ENCODE peak calls at places on chromosomes 13 and 19, in four cellular contexts. I is HEK293T, Z is GM12878, L is HepG2. H is an unnamed sample.

GRCh38 chr13:75587679-75588078 is 38.1 kb downstream of the UCHL3 start:
- DNase-seq in L (peak; percentile 21), Z (no peak), I (no peak), H (no peak)

GRCh38 chr19:35223084-35223790 is 5.3 kb downstream of the FAM187B start:
- DNase-seq in L (no peak), Z (no peak), I (no peak), H (no peak)

GRCh38 chr13:75812751-75813181 is 176.6 kb downstream of the LMO7 start:
- DNase-seq in L (no peak), I (no peak), Z (no peak), H (no peak)

GRCh38 chr19:10061717-10062310 is 24.3 kb upstream of the SHFL start:
- DNase-seq in L (no peak), I (peak; percentile 35), Z (no peak), H (peak; percentile 52)

GRCh38 chr13:112722433-112723250 is 32.8 kb downstream of the ATP11A start:
- DNase-seq in L (peak; percentile 78), Z (no peak), I (no peak), H (peak; percentile 54)

GRCh38 chr19:42132851-42133528 is 744 bp upstream of the POU2F2 start:
- DNase-seq in Z (peak; percentile 33), L (peak; percentile 10), I (peak; percentile 91), H (peak; percentile 89)

GRCh38 chr13:94917814-94918213 is 205.5 kb upstream of the SOX21 start:
- DNase-seq in L (no peak), I (no peak), Z (no peak), H (no peak)

GRCh38 chr19:46537136-46538097 is 41.8 kb upstream of the PNMA8B start:
- DNase-seq in I (peak; percentile 75), Z (no peak), L (no peak), H (peak; percentile 69)

GRCh38 chr19:1997353-1998233 is 17.9 kb downstream of the BTBD2 start:
- DNase-seq in I (no peak), L (no peak), Z (no peak), H (no peak)

GRCh38 chr19:35115538-35115951 is at the start of gene FXYD3:
- DNase-seq in Z (no peak), L (no peak), I (no peak), H (no peak)

GRCh38 chr19:57406516-57407123 is 4.3 kb upstream of the ZNF17 start:
- DNase-seq in L (peak; percentile 65), I (peak; percentile 46), Z (peak; percentile 17), H (peak; percentile 65)

GRCh38 chr13:105918842-105919741 is 616.4 kb downstream of the EFNB2 start:
- DNase-seq in Z (no peak), L (peak; percentile 3), I (peak; percentile 16), H (no peak)

GRCh38 chr19:38060346-38060745 is 153.3 kb downstream of the SIPA1L3 start:
- DNase-seq in Z (no peak), L (no peak), I (no peak), H (no peak)

GRCh38 chr19:35476149-35476548 is 14.1 kb downstream of the KRTDAP start:
- DNase-seq in Z (no peak), I (no peak), L (no peak), H (peak; percentile 53)

DNA sequence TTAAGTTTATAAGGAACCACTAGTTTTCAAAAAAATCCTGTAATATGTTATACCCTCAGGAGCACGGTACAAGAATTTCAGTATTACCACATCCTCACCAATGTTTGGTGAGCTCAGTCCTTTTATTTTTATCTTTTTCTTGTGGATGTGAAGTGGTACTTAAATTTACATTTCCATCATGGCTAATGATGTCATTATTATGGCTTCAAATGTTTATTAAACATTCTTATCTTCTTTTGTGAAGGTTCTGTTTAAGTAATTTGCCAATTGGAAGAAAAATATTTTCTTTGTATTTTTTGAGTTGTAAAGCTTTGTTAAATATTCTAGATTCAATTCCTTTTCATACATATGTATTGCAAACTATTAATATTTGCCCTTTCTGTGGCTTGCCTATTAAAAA is 291.0 kb downstream of the ENOX1 start:
- DNase-seq in I (no peak), L (no peak), Z (no peak), H (no peak)
- TF ChIP-seq TARDBP in I (no peak), L (no peak), Z (no peak), H (no peak)

DNA sequence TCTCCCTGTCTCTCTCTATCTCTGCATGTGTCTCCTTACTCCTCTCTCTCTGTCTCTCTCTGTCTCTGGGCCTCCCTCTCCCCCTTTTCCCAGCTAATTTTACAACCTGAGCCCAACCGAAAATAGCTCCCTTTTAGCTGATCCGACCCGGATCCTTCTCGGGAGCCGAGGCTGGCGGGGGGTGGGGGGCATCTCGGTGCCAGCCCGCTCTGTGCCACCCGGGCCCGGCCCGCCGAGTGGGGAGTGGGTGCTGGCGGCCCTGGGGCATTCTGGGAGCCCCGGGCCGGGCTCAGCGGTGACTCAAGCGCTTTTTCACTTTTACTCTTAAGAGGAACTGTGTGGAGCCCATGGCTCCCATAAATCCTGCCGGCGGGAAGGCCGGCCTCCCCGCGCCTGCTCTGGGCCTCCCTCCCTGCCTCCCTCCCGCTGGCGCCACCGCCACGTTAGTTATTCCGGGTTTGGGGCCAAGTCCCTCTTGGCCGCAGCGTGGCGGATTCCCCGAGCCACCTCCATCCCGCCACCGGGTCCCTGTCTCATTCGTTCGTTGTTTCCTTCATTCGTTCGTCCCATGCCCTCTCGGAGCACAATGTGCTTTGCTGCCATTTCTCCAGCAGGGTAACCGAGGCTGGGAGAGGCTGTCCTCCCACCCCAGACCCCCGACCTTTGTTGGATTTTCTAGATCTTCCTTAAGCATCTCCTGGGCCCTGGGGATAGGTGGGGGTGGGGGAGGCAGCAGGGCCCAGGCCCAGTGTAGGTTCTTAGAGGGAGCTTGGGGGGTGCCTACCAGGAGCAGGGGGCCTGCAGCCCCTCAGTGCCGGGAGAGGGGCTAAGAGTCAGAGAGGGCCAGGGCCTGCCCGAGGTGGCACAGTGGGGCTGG is 3.2 kb downstream of the NFIC start:
- DNase-seq in L (no peak), Z (no peak), I (no peak), H (peak; percentile 61)
- TF ChIP-seq TARDBP in L (no peak), Z (no peak), I (no peak), H (no peak)

DNA sequence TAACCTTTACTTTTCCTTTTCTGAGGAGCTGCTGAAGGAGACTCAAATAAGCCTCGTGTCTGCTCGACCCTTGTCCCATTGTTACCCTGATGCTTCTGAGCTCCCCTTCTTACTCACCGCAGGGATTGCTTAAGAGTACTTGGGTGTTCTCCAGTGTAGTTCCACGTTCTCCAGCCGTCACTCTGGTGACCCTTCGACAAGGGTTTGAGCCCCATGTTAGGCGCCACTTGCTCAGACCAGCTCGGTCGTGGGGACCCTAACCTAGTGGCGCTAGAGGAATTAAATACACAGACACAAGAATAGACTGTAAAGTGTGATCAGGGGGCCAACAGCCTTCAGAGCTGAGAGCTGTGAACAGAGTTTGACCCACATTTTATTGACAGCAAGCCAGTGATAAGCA is 10.3 kb downstream of the ZNF480 start:
- DNase-seq in Z (no peak), L (no peak), I (no peak), H (no peak)
- TF ChIP-seq TARDBP in Z (no peak), L (no peak), I (no peak), H (no peak)

DNA sequence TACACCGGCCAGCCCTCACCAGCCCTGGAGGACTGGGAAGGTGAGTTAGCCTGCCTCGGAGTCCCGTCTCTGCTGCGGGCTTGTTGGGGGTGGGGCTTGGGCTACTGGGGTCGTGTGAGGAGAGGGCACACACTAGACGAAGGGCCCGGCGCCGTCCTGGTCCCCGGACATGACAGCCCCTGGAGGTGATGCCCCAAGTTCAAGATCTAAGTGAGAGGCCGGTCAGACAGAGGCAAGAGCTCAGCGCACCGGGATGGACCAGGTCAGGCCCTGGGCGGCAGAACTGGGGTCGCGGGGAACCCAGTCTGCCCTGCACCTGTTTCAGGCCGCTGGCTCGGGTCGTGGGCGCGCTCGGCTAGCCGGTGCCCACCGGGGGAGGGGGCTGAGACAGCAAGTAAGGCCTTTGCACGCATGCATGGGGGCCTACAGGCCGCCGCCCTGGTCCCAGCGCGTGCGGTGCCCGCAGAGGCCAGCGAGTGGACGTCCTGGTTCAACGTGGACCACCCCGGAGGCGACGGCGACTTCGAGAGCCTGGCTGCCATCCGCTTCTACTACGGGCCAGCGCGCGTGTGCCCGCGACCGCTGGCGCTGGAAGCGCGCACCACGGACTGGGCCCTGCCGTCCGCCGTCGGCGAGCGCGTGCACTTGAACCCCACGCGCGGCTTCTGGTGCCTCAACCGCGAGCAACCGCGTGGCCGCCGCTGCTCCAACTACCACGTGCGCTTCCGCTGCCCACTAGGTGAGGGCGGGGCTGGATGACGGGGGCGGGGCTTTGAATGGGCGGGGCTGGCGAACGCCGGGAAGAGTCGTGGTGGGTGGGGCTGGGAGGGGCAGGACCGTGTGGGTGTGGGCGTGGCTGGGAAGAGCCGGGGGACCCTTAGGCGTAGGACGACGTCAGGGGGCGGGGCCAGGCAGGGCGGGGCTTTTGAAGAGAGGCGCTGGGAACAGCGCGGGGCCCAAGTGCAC is 2.0 kb downstream of the CILP2 start:
- DNase-seq in Z (no peak), I (peak; percentile 83), L (no peak), H (peak; percentile 97)
- TF ChIP-seq TARDBP in Z (no peak), I (no peak), L (no peak), H (no peak)

GRCh38 chr19:3058009-3058820 is 4.1 kb downstream of the TLE5 start:
- DNase-seq in L (no peak), Z (no peak), I (no peak), H (no peak)

GRCh38 chr19:3056454-3057016 is 5.8 kb downstream of the TLE5 start:
- DNase-seq in I (no peak), Z (no peak), L (no peak), H (no peak)

GRCh38 chr19:3055741-3056453 is 6.4 kb downstream of the TLE5 start:
- DNase-seq in Z (no peak), I (no peak), L (no peak), H (no peak)

GRCh38 chr19:3058821-3059314 is 3.4 kb downstream of the TLE5 start:
- DNase-seq in I (no peak), L (no peak), Z (no peak), H (no peak)

DNA sequence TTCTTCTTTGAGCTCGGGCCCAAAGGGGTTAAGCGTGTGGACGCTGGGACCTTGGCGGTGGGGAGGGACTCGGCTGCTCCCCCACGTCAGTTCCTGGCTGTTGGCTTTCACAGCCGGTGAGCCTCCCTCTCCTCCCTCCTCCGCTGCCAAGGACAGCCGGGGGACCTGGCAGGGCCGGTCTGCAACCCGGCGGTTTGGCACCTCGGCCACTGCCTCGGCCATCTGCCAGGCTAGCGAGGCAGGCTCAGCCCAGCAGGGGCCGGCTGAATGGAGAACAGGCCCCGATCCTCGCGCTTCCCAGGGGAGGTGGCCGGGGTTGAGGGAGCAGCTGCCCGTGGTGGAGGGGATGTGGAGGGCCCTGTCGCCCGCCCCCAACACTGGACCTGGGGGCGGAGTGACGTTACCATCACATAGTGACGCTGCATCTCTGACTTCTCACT is 5.0 kb downstream of the TLE5 start:
- DNase-seq in Z (no peak), I (no peak), L (no peak), H (no peak)
- TF ChIP-seq TARDBP in Z (no peak), I (no peak), L (no peak), H (no peak)

GRCh38 chr13:98557934-98558630 is 18.8 kb downstream of the STK24 start:
- DNase-seq in Z (no peak), I (no peak), L (no peak), H (no peak)
- TF ChIP-seq TARDBP in Z (no peak), I (no peak), L (no peak), H (no peak)